ENCODE peak calls at places on chromosomes 11 and 22, in seven cellular contexts. S, X, P, Z, V, O and G are unnamed samples. For H3K4me1, the result is how much of the 10 kb centered on the place peaks cover.

GRCh38 chr22:20015971-20016733 is 471 bp downstream of the ARVCF start:
- DNase-seq in S (no peak), X (no peak), P (no peak), Z (peak), V (peak), O (peak), G (no peak)

GRCh38 chr22:37229805-37230672 is 14.0 kb downstream of the RAC2 start:
- DNase-seq in S (peak), X (peak), P (no peak), Z (peak), V (peak), O (no peak), G (peak)

GRCh38 chr11:128937480-128937879 is 5.2 kb downstream of the TP53AIP1 start:
- DNase-seq in S (no peak), X (no peak), P (no peak), Z (no peak), V (no peak), O (no peak), G (no peak)

GRCh38 chr11:116500833-116501622 is 271.8 kb downstream of the BUD13 start:
- DNase-seq in S (no peak), X (no peak), P (no peak), Z (no peak), V (no peak), O (peak), G (no peak)

GRCh38 chr11:67983916-67984315 is 20.0 kb downstream of the UNC93B1 start:
- DNase-seq in S (no peak), X (no peak), P (no peak), Z (no peak), V (no peak), O (peak), G (no peak)

GRCh38 chr22:22400099-22400498 is 108.4 kb downstream of the ZNF280B start:
- DNase-seq in S (no peak), X (no peak), P (no peak), Z (no peak), V (no peak), O (no peak), G (no peak)

GRCh38 chr11:59872076-59872475 is 5.8 kb upstream of the TCN1 start:
- DNase-seq in S (no peak), X (no peak), P (no peak), Z (no peak), V (no peak), O (no peak), G (no peak)

GRCh38 chr22:22576244-22576988 is 17.4 kb upstream of the PRAME start:
- DNase-seq in S (no peak), X (peak), P (no peak), Z (peak), V (peak), O (peak), G (no peak)

GRCh38 chr11:78228467-78228866 is 39.7 kb downstream of the USP35 start:
- DNase-seq in S (no peak), X (no peak), P (no peak), Z (no peak), V (peak), O (peak), G (no peak)

GRCh38 chr11:20015101-20015500 is 145.2 kb downstream of the DBX1 start:
- DNase-seq in S (no peak), X (no peak), P (no peak), Z (no peak), V (no peak), O (no peak), G (no peak)

GRCh38 chr11:12880327-12880726 is 128.8 kb upstream of the RASSF10 start:
- DNase-seq in S (no peak), X (no peak), P (no peak), Z (no peak), V (no peak), O (no peak), G (no peak)

GRCh38 chr11:121964591-121964990 is 151.4 kb downstream of the BLID start:
- DNase-seq in S (peak), X (no peak), P (no peak), Z (peak), V (no peak), O (no peak), G (peak)

GRCh38 chr11:47056261-47056915 is 119.8 kb downstream of the CSTPP1 start:
- DNase-seq in S (no peak), X (no peak), P (no peak), Z (no peak), V (no peak), O (no peak), G (no peak)

GRCh38 chr11:9862981-9863380 is 199.1 kb downstream of the SWAP70 start:
- DNase-seq in S (no peak), X (no peak), P (no peak), Z (no peak), V (no peak), O (no peak), G (no peak)

GRCh38 chr11:34292546-34292945 is 65.3 kb downstream of the ABTB2 start:
- DNase-seq in S (no peak), X (no peak), P (no peak), Z (no peak), V (no peak), O (no peak), G (no peak)

GRCh38 chr11:130718118-130718517 is 198.2 kb downstream of the SNX19 start:
- DNase-seq in S (no peak), X (no peak), P (no peak), Z (peak), V (no peak), O (no peak), G (no peak)

GRCh38 chr11:100876826-100877545 is 189.9 kb downstream of the ARHGAP42 start:
- DNase-seq in S (no peak), X (no peak), P (no peak), Z (no peak), V (no peak), O (no peak), G (no peak)

GRCh38 chr11:19805346-19805745 is 92.7 kb downstream of the NAV2 start:
- DNase-seq in S (no peak), X (no peak), P (no peak), Z (no peak), V (no peak), O (no peak), G (no peak)

GRCh38 chr22:27107824-27108223 is 450.4 kb downstream of the MIAT start:
- DNase-seq in S (peak), X (peak), P (peak), Z (peak), V (no peak), O (peak), G (peak)

DNA sequence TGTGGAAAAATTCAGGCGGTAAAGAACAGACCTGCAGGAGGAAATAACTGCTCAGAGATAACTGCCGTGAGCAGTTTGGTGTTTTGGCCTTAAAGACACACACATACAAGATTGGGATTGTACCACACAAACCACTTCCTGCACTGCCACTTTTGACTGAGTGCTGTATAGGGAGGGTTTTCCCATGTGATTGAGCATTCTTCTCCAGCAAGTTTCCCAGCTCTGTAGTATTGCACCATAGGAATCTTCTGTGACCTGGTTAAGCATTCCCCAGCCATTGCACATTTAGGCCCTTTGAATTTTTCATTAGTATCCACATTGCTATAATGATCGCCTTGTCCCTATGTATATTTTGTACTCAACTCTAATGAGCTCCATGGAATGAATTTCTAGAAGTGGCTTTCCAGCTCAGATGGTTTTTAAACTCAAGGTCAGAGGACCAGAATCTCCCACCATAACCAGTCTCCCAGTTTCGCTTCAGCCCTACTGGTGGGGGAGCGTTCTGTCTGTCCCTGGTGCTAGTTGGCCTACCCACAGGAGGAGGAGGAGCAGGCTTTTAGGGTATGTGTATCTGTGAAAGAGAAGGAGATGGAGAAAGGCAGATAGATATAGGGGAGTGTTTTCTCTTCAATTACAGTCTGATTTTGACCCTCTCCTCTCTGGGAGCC is 9.3 kb downstream of the CD82 start:
- DNase-seq in S (no peak), X (no peak), P (no peak), Z (no peak), V (peak), O (peak), G (peak)
- H3K4me1 ChIP-seq in S (under half), X (half or more), P (under half), Z (under half), V (under half), O (under half), G (under half)

DNA sequence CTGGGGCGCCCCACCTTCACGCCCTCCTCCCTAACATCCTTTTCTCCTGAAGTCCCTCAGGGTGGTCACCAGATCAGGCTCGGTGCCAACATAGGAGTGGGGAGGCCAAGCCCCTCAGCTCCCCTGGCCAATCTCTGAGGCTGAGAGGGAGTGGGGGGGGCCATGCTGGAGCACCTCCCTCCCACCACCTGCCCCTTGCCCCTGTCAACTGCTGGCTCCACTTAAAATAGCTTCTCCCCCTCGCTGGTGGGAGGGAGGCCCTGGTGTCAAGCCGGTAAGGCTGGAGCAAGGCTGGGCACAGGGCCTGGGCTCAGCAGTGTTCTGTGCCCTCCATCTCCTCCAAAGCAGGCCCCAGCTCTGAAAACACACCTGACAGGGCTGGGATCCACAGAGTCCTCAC is 4.9 kb downstream of the PLXNB2 start:
- DNase-seq in S (no peak), X (no peak), P (no peak), Z (no peak), V (no peak), O (peak), G (no peak)
- H3K4me1 ChIP-seq in S (under half), X (half or more), P (half or more), Z (under half), V (half or more), O (half or more), G (under half)

GRCh38 chr11:118243993-118244762 is 8.0 kb downstream of the MPZL3 start:
- DNase-seq in S (no peak), X (no peak), P (no peak), Z (no peak), V (no peak), O (no peak), G (no peak)
- H3K4me1 ChIP-seq in S (under half), X (under half), P (under half), Z (under half), V (under half), O (under half), G (under half)

DNA sequence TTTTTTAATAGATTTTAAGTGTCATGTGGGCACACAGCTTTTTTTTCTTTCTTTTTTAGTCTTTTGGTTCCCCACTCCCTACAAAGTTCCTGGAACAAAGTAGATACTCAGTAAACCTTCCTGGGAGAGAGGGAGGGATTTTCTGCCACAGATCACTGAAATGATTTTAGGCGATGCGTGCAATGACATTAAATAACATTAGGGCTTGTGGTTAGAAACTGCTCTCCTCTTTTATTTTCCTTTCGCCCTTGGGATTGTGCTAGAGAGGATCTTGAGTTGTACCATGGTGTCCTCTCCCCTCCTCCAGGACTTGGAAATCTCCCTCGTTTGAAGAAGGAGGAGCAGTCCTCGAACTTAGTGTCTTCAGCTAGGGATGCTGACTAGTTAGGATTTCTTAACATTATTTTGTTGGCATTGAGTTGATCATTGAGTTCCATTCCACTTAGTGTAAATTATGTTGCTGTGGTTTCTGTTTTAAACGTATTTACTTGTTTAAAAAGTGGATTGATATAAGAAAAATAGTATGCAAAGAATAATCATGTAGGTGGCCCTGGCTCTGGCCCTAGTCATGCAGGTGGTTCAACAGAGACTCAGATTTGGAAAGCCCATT is 88.4 kb downstream of the TRAF6 start:
- DNase-seq in S (no peak), X (no peak), P (no peak), Z (no peak), V (no peak), O (no peak), G (no peak)
- H3K4me1 ChIP-seq in S (under half), X (under half), P (under half), Z (under half), V (under half), O (under half), G (under half)

GRCh38 chr11:767238-767637 is 10.0 kb downstream of the GATD1 start:
- DNase-seq in S (no peak), X (no peak), P (no peak), Z (no peak), V (no peak), O (no peak), G (no peak)
- H3K4me1 ChIP-seq in S (under half), X (under half), P (under half), Z (under half), V (under half), O (under half), G (under half)

GRCh38 chr11:8779732-8780131 is 97.1 kb downstream of the RPL27A start:
- DNase-seq in S (no peak), X (no peak), P (no peak), Z (no peak), V (no peak), O (no peak), G (no peak)
- H3K4me1 ChIP-seq in S (under half), X (half or more), P (under half), Z (under half), V (under half), O (under half), G (under half)